ENCODE peak calls at places on chromosomes 12 and 14, in six cellular contexts. V is mesendoderm, Q is hepatocyte, M is GM06990, B is cardiac muscle cell, T is GM23338. K is an unnamed sample. For H3K36me3, the result is how much of the 10 kb centered on the place peaks cover.

GRCh38 chr14:25041898-25042297 is 8.0 kb downstream of the STXBP6 start:
- DNase-seq in V (no peak), Q (no peak), M (no peak), B (no peak), T (no peak), K (no peak)

GRCh38 chr14:61355892-61356325 is 34.5 kb downstream of the PRKCH start:
- DNase-seq in V (peak), Q (peak), M (no peak), B (peak), T (peak), K (no peak)

GRCh38 chr12:1559729-1560128 is 34.7 kb downstream of the FBXL14 start:
- DNase-seq in V (no peak), Q (no peak), M (no peak), B (peak), T (no peak), K (no peak)

GRCh38 chr14:77988966-77989365 is 181.2 kb upstream of the NRXN3 start:
- DNase-seq in V (no peak), Q (no peak), M (no peak), B (peak), T (no peak), K (no peak)

GRCh38 chr12:111277570-111277969 is 91.3 kb downstream of the PHETA1 start:
- DNase-seq in V (peak), Q (no peak), M (no peak), B (no peak), T (no peak), K (no peak)

GRCh38 chr12:128424931-128425431 is 158.0 kb downstream of the TMEM132C start:
- DNase-seq in V (no peak), Q (no peak), M (no peak), B (no peak), T (no peak), K (no peak)

GRCh38 chr14:52272375-52272774 is 4.9 kb downstream of the PTGDR start:
- DNase-seq in V (peak), Q (no peak), M (peak), B (peak), T (peak), K (peak)

GRCh38 chr14:73269729-73270651 is 32.7 kb downstream of the PAPLN start:
- DNase-seq in V (no peak), Q (peak), M (peak), B (peak), T (peak), K (no peak)

GRCh38 chr12:121668750-121669524 is 517 bp downstream of the MORN3 start:
- DNase-seq in V (peak), Q (peak), M (no peak), B (peak), T (peak), K (no peak)

GRCh38 chr14:73295198-73295796 is 58.0 kb downstream of the PAPLN start:
- DNase-seq in V (peak), Q (peak), M (no peak), B (peak), T (peak), K (peak)

GRCh38 chr12:27772328-27773049 is 7.5 kb upstream of the KLHL42 start:
- DNase-seq in V (no peak), Q (no peak), M (no peak), B (no peak), T (no peak), K (no peak)

GRCh38 chr12:20260864-20261263 is 107.5 kb upstream of the PDE3A start:
- DNase-seq in V (no peak), Q (no peak), M (no peak), B (no peak), T (no peak), K (no peak)

GRCh38 chr14:90675399-90675798 is 140.8 kb downstream of the TTC7B start:
- DNase-seq in V (no peak), Q (no peak), M (no peak), B (peak), T (no peak), K (no peak)

GRCh38 chr12:131908082-131908715 is 13.8 kb downstream of the ULK1 start:
- DNase-seq in V (no peak), Q (no peak), M (peak), B (no peak), T (no peak), K (no peak)
- H3K36me3 ChIP-seq in V (under half), Q (under half), M (under half), B (under half), T (under half), K (under half)

GRCh38 chr14:67762051-67762450 is 54.3 kb downstream of the ZFYVE26 start:
- DNase-seq in V (no peak), Q (no peak), M (no peak), B (no peak), T (no peak), K (no peak)

GRCh38 chr14:67759916-67760315 is 56.5 kb downstream of the ZFYVE26 start:
- DNase-seq in V (no peak), Q (no peak), M (no peak), B (no peak), T (no peak), K (no peak)

DNA sequence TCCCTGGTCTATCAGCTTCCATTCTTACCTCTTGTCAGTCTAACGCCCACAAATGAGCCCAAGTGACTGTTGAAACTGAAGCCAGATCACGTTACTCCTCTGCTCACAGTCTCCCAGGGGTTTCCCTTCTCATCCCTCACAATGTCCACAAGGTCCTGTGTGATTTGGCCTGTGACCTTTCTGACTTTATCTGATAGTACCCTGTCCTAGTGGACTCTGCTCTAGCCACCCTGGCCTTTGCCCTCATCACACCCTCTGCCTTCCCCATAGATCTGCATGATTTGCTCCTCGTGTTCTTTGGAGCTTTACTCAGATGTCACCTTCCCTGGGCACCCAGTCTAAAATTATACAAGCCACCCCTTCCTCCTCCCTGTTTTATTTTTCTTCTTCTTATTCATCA is 55.5 kb downstream of the RDH12 start:
- DNase-seq in V (no peak), Q (no peak), M (no peak), B (no peak), T (no peak), K (no peak)
- H3K36me3 ChIP-seq in V (under half), Q (under half), M (under half), B (under half), T (under half), K (under half)

GRCh38 chr12:52633383-52633782 is 15.0 kb upstream of the KRT73 start:
- DNase-seq in V (no peak), Q (no peak), M (no peak), B (no peak), T (no peak), K (peak)
- H3K36me3 ChIP-seq in V (under half), Q (under half), M (under half), B (under half), T (under half), K (under half)

DNA sequence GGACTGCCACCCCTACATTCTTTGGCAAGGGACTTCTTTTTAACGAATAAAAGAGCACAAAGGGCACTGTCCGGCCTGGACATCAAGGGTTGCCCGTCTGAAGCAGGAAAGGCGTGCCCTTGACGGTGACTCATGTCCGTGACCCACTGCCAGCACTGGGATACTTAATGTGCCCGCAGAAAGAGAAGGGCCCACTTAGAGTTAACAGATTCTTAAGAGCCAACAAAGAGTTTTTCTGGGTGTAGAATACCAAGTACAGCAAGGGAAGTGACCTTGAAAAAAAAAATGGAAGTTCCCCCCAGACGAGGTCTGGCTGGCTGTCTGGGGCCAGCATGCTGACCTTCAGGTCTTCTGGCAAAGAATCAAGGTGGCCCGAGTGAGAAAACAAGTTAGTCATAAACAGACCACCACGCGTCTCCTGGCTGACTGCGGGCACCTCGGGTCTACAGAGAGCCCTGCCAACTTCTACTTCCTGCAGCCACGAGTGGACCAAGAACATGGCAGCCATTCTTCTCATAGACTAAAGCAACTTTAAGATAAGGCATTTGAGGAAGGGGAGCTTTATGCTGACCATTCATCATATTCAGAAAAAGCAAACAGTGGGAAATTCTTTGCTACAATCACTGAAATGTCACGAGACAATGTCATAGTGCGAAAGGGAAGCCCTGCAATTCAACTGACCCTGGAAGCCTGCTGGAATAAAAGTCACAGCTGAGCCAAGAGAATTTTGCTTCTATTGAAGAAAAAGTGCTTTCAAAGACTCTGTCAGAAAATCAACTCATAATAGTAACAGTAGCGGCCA is 10.4 kb upstream of the SELPLG start:
- DNase-seq in V (no peak), Q (no peak), M (no peak), B (no peak), T (no peak), K (no peak)
- H3K36me3 ChIP-seq in V (under half), Q (under half), M (under half), B (under half), T (under half), K (under half)

DNA sequence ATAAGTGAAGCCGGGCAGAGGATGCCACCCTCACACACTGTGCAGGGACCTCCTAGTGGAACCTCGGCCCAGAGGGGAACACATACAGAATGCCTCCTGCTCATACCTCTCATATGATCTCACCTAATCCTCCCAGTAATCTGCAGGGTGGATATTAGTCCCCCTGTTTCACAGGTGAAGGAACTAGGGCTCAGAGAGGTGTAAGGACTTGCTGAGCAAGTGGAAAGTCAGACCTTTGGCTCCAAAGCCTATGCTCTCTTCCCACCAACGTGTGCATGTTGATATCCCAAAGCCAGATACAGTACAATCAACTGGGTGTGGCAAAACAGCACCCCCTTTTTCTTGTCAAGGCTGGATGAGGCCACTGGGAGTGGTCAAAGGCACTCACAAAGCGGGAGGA is 4.2 kb downstream of the MYH6 start:
- DNase-seq in V (no peak), Q (no peak), M (no peak), B (no peak), T (no peak), K (no peak)
- H3K36me3 ChIP-seq in V (under half), Q (under half), M (under half), B (half or more), T (under half), K (under half)

DNA sequence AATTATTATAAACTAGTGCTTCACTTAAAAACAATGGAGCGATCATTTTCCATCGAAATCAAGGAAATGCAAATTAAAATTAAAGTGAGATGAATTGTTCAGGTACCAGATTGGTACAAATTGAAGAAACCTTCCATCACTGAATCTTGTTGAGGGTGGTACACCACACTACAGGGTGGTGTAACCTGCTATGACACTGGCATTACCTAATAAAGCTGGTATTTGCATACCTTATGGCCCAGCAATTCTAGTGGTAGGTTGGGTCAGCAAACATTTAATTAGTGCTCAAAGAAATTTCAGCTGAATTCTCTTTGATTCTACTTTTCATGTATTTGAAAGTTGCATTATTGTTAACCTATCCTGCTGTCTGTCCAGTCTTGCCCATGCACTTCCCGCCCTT is 9.2 kb downstream of the TIGAR start:
- DNase-seq in V (peak), Q (no peak), M (no peak), B (no peak), T (no peak), K (no peak)
- H3K36me3 ChIP-seq in V (under half), Q (under half), M (under half), B (under half), T (under half), K (under half)

DNA sequence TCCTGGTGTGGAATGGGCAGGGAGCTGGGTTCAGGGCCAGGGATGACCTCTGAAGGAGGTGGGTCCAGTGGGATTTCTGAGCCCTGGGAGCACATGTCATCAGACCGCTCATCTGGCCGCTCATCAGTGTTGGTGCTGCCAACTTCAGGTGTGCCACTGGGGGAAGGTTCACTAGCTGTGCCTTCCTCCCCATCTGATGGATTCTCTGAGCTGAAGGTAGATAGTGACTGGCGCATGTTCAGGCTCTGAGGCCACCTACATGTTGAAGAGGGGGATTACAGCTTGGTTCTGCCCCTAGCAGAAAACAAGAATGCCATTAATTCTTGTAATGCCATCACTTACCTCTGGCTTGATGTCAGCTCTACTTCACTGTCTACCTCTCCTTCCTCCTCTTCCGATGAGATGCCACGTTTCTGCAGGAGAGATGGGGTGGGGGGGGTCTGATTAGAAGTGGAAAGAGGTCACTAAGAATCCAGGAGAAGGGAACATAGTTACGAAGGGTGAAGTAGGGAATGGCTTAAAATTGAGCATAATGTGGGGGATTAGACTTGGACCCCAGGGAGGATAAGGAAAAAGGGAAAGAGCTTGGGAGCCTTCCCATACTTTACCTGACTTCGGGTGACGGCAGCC is 17.2 kb downstream of the MAP3K12 start:
- DNase-seq in V (peak), Q (peak), M (no peak), B (peak), T (peak), K (peak)
- H3K36me3 ChIP-seq in V (under half), Q (under half), M (half or more), B (half or more), T (under half), K (under half)

DNA sequence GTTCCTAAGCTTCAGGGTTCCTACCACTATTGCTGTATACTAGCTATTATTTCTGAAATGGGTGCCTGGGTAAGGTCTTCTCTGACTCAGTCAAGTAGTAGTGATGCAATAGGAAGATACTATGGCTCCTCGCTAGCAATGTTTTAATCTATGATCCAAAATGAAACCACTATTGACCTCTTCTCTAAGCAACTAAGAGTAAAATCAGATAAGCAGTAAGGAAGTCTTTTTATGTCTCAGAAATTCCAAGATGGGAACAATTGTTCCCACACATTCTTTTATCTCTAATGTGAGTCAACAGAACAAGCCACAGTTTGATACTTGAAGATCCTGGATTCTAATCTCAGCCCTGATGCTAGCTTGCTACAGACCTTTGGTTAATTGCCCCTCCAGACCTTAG is 45.1 kb downstream of the AREL1 start:
- DNase-seq in V (no peak), Q (no peak), M (no peak), B (peak), T (no peak), K (no peak)
- H3K36me3 ChIP-seq in V (under half), Q (under half), M (under half), B (half or more), T (under half), K (under half)